ENCODE peak calls at places on chromosome 10, in seven cellular contexts. One of them, this sample, is unnamed.

GRCh38 chr10:14325325-14325955 is 5.3 kb downstream of the FRMD4A start:
- DNase-seq in H1: peak
- DNase-seq in mesendoderm: peak
- DNase-seq in H9: peak
- DNase-seq in IMR-90: peak
- DNase-seq in neuronal stem cell: peak
- DNase-seq in mesenchymal stem cell: peak
- DNase-seq in this sample: peak

GRCh38 chr10:96368971-96369370 is 10.2 kb upstream of the OPALIN start:
- DNase-seq in H1: no peak
- DNase-seq in mesendoderm: no peak
- DNase-seq in H9: no peak
- DNase-seq in IMR-90: no peak
- DNase-seq in neuronal stem cell: no peak
- DNase-seq in mesenchymal stem cell: no peak
- DNase-seq in this sample: no peak

GRCh38 chr10:80599424-80599847 is 61.7 kb downstream of the SH2D4B start:
- DNase-seq in H1: peak
- DNase-seq in mesendoderm: peak
- DNase-seq in H9: peak
- DNase-seq in IMR-90: peak
- DNase-seq in neuronal stem cell: peak
- DNase-seq in mesenchymal stem cell: peak
- DNase-seq in this sample: peak

GRCh38 chr10:60778978-60779668 is 845 bp downstream of the CDK1 start:
- DNase-seq in H1: no peak
- DNase-seq in mesendoderm: no peak
- DNase-seq in H9: no peak
- DNase-seq in IMR-90: no peak
- DNase-seq in neuronal stem cell: no peak
- DNase-seq in mesenchymal stem cell: peak
- DNase-seq in this sample: no peak

GRCh38 chr10:8873310-8873709 is 818.8 kb downstream of the GATA3 start:
- DNase-seq in H1: no peak
- DNase-seq in mesendoderm: peak
- DNase-seq in H9: no peak
- DNase-seq in IMR-90: no peak
- DNase-seq in neuronal stem cell: no peak
- DNase-seq in mesenchymal stem cell: peak
- DNase-seq in this sample: no peak

GRCh38 chr10:3173173-3173878 is 744 bp upstream of the PITRM1 start:
- DNase-seq in H1: peak
- DNase-seq in mesendoderm: peak
- DNase-seq in H9: peak
- DNase-seq in IMR-90: no peak
- DNase-seq in neuronal stem cell: no peak
- DNase-seq in mesenchymal stem cell: no peak
- DNase-seq in this sample: peak

GRCh38 chr10:3180361-3180760 is 7.8 kb upstream of the PITRM1 start:
- DNase-seq in H1: no peak
- DNase-seq in mesendoderm: peak
- DNase-seq in H9: no peak
- DNase-seq in IMR-90: no peak
- DNase-seq in neuronal stem cell: no peak
- DNase-seq in mesenchymal stem cell: no peak
- DNase-seq in this sample: no peak

GRCh38 chr10:27620425-27621397 is 116.6 kb downstream of the RAB18 start:
- DNase-seq in H1: no peak
- DNase-seq in mesendoderm: no peak
- DNase-seq in H9: no peak
- DNase-seq in IMR-90: peak
- DNase-seq in neuronal stem cell: no peak
- DNase-seq in mesenchymal stem cell: no peak
- DNase-seq in this sample: peak

GRCh38 chr10:133134411-133135115 is 25.5 kb upstream of the KNDC1 start:
- DNase-seq in H1: peak
- DNase-seq in mesendoderm: no peak
- DNase-seq in H9: peak
- DNase-seq in IMR-90: no peak
- DNase-seq in neuronal stem cell: no peak
- DNase-seq in mesenchymal stem cell: no peak
- DNase-seq in this sample: no peak

GRCh38 chr10:13102002-13102794 is 2.2 kb downstream of the OPTN start:
- DNase-seq in H1: no peak
- DNase-seq in mesendoderm: no peak
- DNase-seq in H9: no peak
- DNase-seq in IMR-90: peak
- DNase-seq in neuronal stem cell: no peak
- DNase-seq in mesenchymal stem cell: peak
- DNase-seq in this sample: no peak

GRCh38 chr10:15384154-15384553 is 13.1 kb upstream of the FAM171A1 start:
- DNase-seq in H1: peak
- DNase-seq in mesendoderm: no peak
- DNase-seq in H9: no peak
- DNase-seq in IMR-90: no peak
- DNase-seq in neuronal stem cell: no peak
- DNase-seq in mesenchymal stem cell: no peak
- DNase-seq in this sample: peak

GRCh38 chr10:24054421-24054820 is 154.5 kb upstream of the KIAA1217 start:
- DNase-seq in H1: no peak
- DNase-seq in mesendoderm: no peak
- DNase-seq in H9: no peak
- DNase-seq in IMR-90: no peak
- DNase-seq in neuronal stem cell: no peak
- DNase-seq in mesenchymal stem cell: no peak
- DNase-seq in this sample: peak

GRCh38 chr10:55163388-55163972 is 362.4 kb upstream of the PCDH15 start:
- DNase-seq in H1: no peak
- DNase-seq in mesendoderm: no peak
- DNase-seq in H9: no peak
- DNase-seq in IMR-90: no peak
- DNase-seq in neuronal stem cell: no peak
- DNase-seq in mesenchymal stem cell: no peak
- DNase-seq in this sample: no peak

GRCh38 chr10:71575446-71575845 is 144.1 kb downstream of the C10orf105 start:
- DNase-seq in H1: no peak
- DNase-seq in mesendoderm: no peak
- DNase-seq in H9: no peak
- DNase-seq in IMR-90: no peak
- DNase-seq in neuronal stem cell: no peak
- DNase-seq in mesenchymal stem cell: no peak
- DNase-seq in this sample: no peak

GRCh38 chr10:20115929-20116328 is 299.7 kb downstream of the PLXDC2 start:
- DNase-seq in H1: no peak
- DNase-seq in mesendoderm: no peak
- DNase-seq in H9: peak
- DNase-seq in IMR-90: no peak
- DNase-seq in neuronal stem cell: no peak
- DNase-seq in mesenchymal stem cell: no peak
- DNase-seq in this sample: no peak

GRCh38 chr10:11832042-11832441 is 8.9 kb downstream of the PROSER2 start:
- DNase-seq in H1: no peak
- DNase-seq in mesendoderm: no peak
- DNase-seq in H9: no peak
- DNase-seq in IMR-90: no peak
- DNase-seq in neuronal stem cell: no peak
- DNase-seq in mesenchymal stem cell: no peak
- DNase-seq in this sample: no peak
- H2BK5ac ChIP-seq in H1: no peak
- H2BK5ac ChIP-seq in mesendoderm: no peak
- H2BK5ac ChIP-seq in H9: no peak
- H2BK5ac ChIP-seq in IMR-90: no peak
- H2BK5ac ChIP-seq in neuronal stem cell: no peak
- H2BK5ac ChIP-seq in mesenchymal stem cell: no peak
- H2BK5ac ChIP-seq in this sample: no peak

GRCh38 chr10:130416334-130416950 is 280.3 kb downstream of the GLRX3 start:
- DNase-seq in H1: no peak
- DNase-seq in mesendoderm: no peak
- DNase-seq in H9: no peak
- DNase-seq in IMR-90: no peak
- DNase-seq in neuronal stem cell: no peak
- DNase-seq in mesenchymal stem cell: no peak
- DNase-seq in this sample: no peak
- H2BK5ac ChIP-seq in H1: no peak
- H2BK5ac ChIP-seq in mesendoderm: no peak
- H2BK5ac ChIP-seq in H9: no peak
- H2BK5ac ChIP-seq in IMR-90: no peak
- H2BK5ac ChIP-seq in neuronal stem cell: no peak
- H2BK5ac ChIP-seq in mesenchymal stem cell: no peak
- H2BK5ac ChIP-seq in this sample: no peak

DNA sequence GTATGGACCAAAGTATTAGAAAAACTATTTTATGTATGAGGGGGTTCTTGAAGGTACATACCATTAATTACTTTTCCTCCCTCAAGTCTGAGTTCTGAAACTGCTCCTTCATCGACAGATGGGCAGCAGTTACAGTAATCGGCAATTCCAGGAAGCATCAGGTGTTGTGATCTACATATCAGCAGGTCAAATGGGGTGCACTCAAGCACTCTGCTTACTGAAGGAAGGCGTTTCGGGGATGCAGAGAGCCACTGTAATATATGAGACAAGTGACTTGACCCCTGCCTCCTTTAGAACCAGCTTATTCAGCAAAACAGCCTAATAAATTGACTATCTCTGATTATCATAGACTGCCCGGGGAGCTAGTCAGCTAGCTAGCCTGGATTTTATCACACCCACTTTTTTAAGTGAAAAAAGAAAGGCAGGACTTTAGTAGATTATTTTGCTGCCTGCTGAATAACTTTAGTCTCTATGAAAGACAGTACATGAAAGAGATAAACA is 4.2 kb downstream of the SMNDC1 start:
- DNase-seq in H1: no peak
- DNase-seq in mesendoderm: no peak
- DNase-seq in H9: no peak
- DNase-seq in IMR-90: no peak
- DNase-seq in neuronal stem cell: no peak
- DNase-seq in mesenchymal stem cell: no peak
- DNase-seq in this sample: no peak
- H2BK5ac ChIP-seq in H1: no peak
- H2BK5ac ChIP-seq in mesendoderm: no peak
- H2BK5ac ChIP-seq in H9: no peak
- H2BK5ac ChIP-seq in IMR-90: no peak
- H2BK5ac ChIP-seq in neuronal stem cell: no peak
- H2BK5ac ChIP-seq in mesenchymal stem cell: no peak
- H2BK5ac ChIP-seq in this sample: no peak

DNA sequence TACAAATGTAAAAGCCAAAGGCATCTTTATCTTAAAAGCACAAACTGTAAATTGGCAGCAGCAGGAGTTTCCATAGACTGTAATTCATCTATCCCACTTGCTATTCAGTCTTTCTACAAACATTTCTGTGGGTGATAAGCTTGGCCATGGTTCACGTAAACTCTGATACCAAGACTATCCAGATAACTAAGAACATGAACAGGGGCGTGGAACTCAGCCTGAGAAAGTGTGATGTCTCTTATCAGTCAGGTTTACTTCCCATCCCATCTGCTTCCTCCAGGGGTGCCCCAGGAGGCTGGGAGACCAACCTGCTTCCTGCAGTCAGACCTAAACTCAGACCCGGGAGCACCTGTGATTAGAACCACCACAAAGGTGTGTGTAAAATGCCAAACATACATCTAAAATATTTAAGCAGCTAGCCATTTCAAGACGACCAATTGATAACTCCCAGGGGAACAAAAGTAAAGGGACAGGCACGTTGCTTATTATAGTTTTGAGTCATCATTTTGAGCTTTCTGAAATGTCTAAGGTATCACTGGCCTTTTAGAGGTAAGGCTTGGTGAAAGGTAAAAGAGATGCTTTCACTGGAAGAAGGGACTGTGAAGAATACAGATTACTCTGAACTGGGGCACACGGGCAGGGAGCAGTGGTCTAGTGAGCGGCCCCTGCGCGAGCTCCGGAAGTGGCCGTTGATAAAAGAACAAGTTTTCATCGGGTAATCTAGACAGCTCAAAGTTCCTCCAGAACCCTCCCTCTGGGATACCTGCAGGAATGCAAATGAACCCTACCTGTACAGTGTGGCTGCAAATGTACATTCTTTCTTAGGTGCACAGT is 51.5 kb downstream of the RSU1 start:
- DNase-seq in H1: no peak
- DNase-seq in mesendoderm: peak
- DNase-seq in H9: no peak
- DNase-seq in IMR-90: no peak
- DNase-seq in neuronal stem cell: no peak
- DNase-seq in mesenchymal stem cell: no peak
- DNase-seq in this sample: peak
- H2BK5ac ChIP-seq in H1: no peak
- H2BK5ac ChIP-seq in mesendoderm: no peak
- H2BK5ac ChIP-seq in H9: no peak
- H2BK5ac ChIP-seq in IMR-90: no peak
- H2BK5ac ChIP-seq in neuronal stem cell: no peak
- H2BK5ac ChIP-seq in mesenchymal stem cell: no peak
- H2BK5ac ChIP-seq in this sample: no peak

GRCh38 chr10:58755688-58756087 is 243.0 kb downstream of the BICC1 start:
- DNase-seq in H1: no peak
- DNase-seq in mesendoderm: peak
- DNase-seq in H9: no peak
- DNase-seq in IMR-90: peak
- DNase-seq in neuronal stem cell: no peak
- DNase-seq in mesenchymal stem cell: peak
- DNase-seq in this sample: peak
- H2BK5ac ChIP-seq in H1: no peak
- H2BK5ac ChIP-seq in mesendoderm: no peak
- H2BK5ac ChIP-seq in H9: no peak
- H2BK5ac ChIP-seq in IMR-90: peak
- H2BK5ac ChIP-seq in neuronal stem cell: no peak
- H2BK5ac ChIP-seq in mesenchymal stem cell: peak
- H2BK5ac ChIP-seq in this sample: no peak

DNA sequence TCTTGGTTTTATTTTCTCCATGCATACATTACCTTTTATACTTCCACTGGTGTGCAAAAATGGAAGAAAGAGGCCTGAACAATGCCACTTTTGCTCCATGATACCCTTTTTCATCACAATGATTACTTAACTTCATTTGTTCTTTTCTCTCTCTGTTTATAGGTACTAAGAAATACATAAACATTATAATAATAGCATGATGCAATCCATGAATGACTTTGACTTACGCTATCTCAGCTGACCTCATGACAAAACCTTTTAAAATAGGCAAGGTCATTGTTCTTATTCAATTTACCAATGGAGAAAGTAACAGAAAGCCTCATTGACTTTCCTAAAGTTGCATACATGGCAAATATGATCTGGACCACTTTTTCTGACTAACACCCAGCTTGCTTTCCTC is 105.1 kb upstream of the ZEB1 start:
- DNase-seq in H1: no peak
- DNase-seq in mesendoderm: no peak
- DNase-seq in H9: no peak
- DNase-seq in IMR-90: no peak
- DNase-seq in neuronal stem cell: no peak
- DNase-seq in mesenchymal stem cell: no peak
- DNase-seq in this sample: no peak
- H2BK5ac ChIP-seq in H1: no peak
- H2BK5ac ChIP-seq in mesendoderm: no peak
- H2BK5ac ChIP-seq in H9: no peak
- H2BK5ac ChIP-seq in IMR-90: no peak
- H2BK5ac ChIP-seq in neuronal stem cell: no peak
- H2BK5ac ChIP-seq in mesenchymal stem cell: no peak
- H2BK5ac ChIP-seq in this sample: no peak

DNA sequence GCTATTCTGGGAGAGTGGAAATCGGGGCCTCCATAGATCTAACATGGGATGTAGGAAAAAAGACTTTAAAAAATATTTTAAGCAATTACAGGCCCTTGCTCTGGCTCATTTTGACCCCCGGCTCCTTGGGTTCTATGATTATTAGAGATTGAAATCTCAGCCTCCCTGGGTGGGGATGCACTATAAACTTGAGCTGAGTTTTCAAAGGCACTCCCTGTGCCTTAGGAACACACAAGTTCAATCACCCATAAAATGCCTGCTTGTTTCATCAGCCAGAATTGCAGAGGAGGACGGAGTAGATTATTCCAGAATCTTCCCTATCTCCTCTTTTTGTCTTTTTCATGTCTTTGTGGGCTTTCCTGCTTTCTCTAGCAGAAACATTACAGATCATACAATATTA is 145.4 kb downstream of the CUBN start:
- DNase-seq in H1: no peak
- DNase-seq in mesendoderm: no peak
- DNase-seq in H9: no peak
- DNase-seq in IMR-90: no peak
- DNase-seq in neuronal stem cell: no peak
- DNase-seq in mesenchymal stem cell: no peak
- DNase-seq in this sample: no peak
- H2BK5ac ChIP-seq in H1: no peak
- H2BK5ac ChIP-seq in mesendoderm: no peak
- H2BK5ac ChIP-seq in H9: no peak
- H2BK5ac ChIP-seq in IMR-90: no peak
- H2BK5ac ChIP-seq in neuronal stem cell: no peak
- H2BK5ac ChIP-seq in mesenchymal stem cell: no peak
- H2BK5ac ChIP-seq in this sample: no peak